ENCODE peak calls at places on chromosomes 6 and 20, in four cellular contexts. O is IMR-90, Z is HepG2, H is K562. D is an unnamed sample.

GRCh38 chr20:33518071-33518470 is 28.2 kb downstream of the CBFA2T2 start:
- DNase-seq in O (peak), Z (no peak), H (no peak), D (no peak)

GRCh38 chr20:41862023-41862422 is 243.8 kb upstream of the CHD6 start:
- DNase-seq in O (no peak), Z (no peak), H (no peak), D (no peak)

GRCh38 chr6:811806-812205 is 118.9 kb upstream of the EXOC2 start:
- DNase-seq in O (no peak), Z (no peak), H (no peak), D (no peak)

GRCh38 chr6:21457647-21458046 is 135.9 kb upstream of the SOX4 start:
- DNase-seq in O (no peak), Z (peak), H (no peak), D (no peak)

GRCh38 chr20:4962257-4962855 is 39.0 kb downstream of the SLC23A2 start:
- DNase-seq in O (no peak), Z (no peak), H (no peak), D (no peak)

GRCh38 chr6:69610073-69610472 is 186.7 kb downstream of the LMBRD1 start:
- DNase-seq in O (no peak), Z (no peak), H (no peak), D (no peak)

GRCh38 chr20:40990542-40991120 is 38.0 kb upstream of the TOP1 start:
- DNase-seq in O (peak), Z (peak), H (peak), D (peak)

GRCh38 chr20:35463455-35464300 is 8.3 kb downstream of the CEP250 start:
- DNase-seq in O (peak), Z (peak), H (peak), D (no peak)

GRCh38 chr20:57322476-57322875 is 7.1 kb upstream of the SPO11 start:
- DNase-seq in O (no peak), Z (no peak), H (no peak), D (no peak)

GRCh38 chr20:35601021-35601973 is 14.3 kb upstream of the SPAG4 start:
- DNase-seq in O (peak), Z (peak), H (peak), D (no peak)

GRCh38 chr6:14222956-14223355 is 105.4 kb downstream of the CD83 start:
- DNase-seq in O (no peak), Z (no peak), H (no peak), D (no peak)

GRCh38 chr6:169807699-169808607 is 56.5 kb downstream of the ERMARD start:
- DNase-seq in O (no peak), Z (no peak), H (no peak), D (no peak)

GRCh38 chr6:1082040-1082935 is 229.6 kb upstream of the FOXQ1 start:
- DNase-seq in O (peak), Z (no peak), H (no peak), D (no peak)

GRCh38 chr6:140441256-140441655 is 1066.8 kb upstream of the CITED2 start:
- DNase-seq in O (peak), Z (peak), H (peak), D (no peak)

GRCh38 chr6:55882731-55883595 is 7.6 kb upstream of the BMP5 start:
- DNase-seq in O (peak), Z (no peak), H (no peak), D (no peak)

GRCh38 chr6:4355241-4355640 is 219.9 kb upstream of the ECI2 start:
- DNase-seq in O (peak), Z (no peak), H (no peak), D (no peak)

GRCh38 chr6:119484598-119484997 is 135.0 kb upstream of the MAN1A1 start:
- DNase-seq in O (peak), Z (no peak), H (no peak), D (no peak)

DNA sequence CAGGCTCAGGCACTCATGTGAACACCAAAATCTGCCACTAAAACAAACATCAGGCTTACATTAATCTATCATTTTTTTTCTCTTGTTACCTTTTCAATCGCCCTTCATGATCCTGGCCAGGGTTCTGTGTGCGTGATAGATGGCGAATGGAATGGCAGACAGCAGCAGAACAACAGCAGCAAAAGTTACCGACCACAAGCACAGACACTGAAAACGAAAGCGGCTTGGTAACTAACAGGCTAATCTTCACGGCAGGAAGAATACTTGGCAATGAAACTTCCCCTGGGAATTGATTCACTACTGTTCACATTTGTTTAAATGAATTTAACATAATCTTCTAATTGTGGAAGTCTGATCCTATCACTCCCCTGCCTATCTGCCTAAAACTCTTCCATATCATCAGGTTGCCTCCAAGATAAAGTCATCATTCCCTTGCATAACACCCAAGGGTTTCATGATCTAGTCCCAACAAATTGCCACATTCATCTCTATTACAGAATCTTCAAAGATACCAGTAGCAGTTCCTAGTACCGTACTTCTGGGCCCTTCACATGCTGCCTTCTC is 28.7 kb downstream of the PTPRK start:
- DNase-seq in O (peak), Z (no peak), H (no peak), D (no peak)
- TF ChIP-seq POLR2A in O (no peak), Z (no peak), H (no peak), D (no peak)

GRCh38 chr20:18739785-18740184 is 73.8 kb upstream of the SCP2D1 start:
- DNase-seq in O (peak), Z (no peak), H (peak), D (no peak)
- H3K9ac ChIP-seq in O (no peak), Z (no peak), H (no peak), D (no peak)

DNA sequence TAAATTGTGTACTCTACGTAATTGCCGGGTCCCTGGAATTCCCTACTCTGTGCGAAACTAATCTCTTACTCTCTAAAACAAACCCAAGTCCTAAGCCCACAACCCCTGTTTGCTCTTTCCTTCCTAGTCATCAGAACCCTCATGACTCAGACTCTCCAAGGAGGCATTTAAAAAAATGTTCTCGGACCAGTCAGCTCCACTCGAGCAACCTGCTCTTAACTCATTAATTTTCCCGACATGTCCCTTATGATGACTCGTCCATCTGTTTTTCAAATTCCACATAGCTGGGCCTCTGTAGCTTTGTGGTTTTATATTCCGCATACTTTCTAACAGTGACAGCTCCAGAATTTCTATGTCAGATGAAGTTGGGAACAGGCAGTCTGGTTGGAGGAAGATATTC is 2.6 kb upstream of the MUC22 start:
- DNase-seq in O (peak), Z (no peak), H (no peak), D (no peak)
- TF ChIP-seq BHLHE40 in O (peak), Z (no peak), H (no peak), D (no peak)

GRCh38 chr6:28586273-28586672 is 60.6 kb downstream of the GPX5 start:
- DNase-seq in O (no peak), Z (peak), H (no peak), D (no peak)

GRCh38 chr6:28587746-28588075 is 62.0 kb downstream of the GPX5 start:
- DNase-seq in O (no peak), Z (no peak), H (no peak), D (no peak)

GRCh38 chr6:28589234-28589951 is 63.7 kb downstream of the GPX5 start:
- DNase-seq in O (peak), Z (peak), H (no peak), D (peak)

GRCh38 chr6:28585335-28585734 is 59.7 kb downstream of the GPX5 start:
- DNase-seq in O (peak), Z (peak), H (no peak), D (no peak)

DNA sequence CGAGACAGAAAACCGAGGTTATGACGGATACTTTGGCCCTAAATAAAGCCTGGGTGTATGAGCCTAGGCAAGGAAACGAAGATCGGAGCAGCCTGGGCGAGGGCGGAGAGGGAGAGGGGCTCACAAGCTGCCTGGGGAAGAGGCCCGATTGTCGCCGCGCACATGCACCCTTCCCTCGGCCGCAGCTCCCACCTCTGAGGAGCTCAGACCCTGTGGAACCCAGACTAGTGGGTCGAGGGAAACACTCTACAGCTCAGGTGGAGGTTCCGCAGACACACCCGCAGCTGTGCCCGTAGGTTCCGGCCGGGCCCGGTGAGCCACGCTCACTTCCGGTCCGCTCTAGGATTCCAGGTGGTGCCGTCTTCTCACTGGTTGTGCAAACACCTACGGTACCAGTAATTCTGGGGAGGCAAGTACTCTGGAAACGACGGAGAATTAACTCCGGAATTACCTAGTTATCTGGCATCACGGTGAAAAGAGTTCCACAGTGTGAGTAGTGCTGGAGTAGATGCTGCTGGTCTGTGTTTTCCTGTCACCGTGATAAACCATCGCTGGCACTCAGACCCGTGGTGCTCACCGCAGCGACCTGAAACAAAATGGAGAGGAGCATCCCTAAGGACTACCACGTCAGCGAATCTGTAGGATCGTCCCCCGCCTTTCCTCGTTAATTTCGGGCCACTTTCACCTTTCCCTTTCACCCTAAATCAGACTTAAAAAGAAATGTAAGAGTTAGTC is 61.5 kb downstream of the GPX5 start:
- DNase-seq in O (no peak), Z (peak), H (no peak), D (no peak)
- TF ChIP-seq POLR2A in O (no peak), Z (peak), H (no peak), D (peak)

GRCh38 chr20:63276956-63277355 is 4.3 kb downstream of the ARFGAP1 start:
- DNase-seq in O (no peak), Z (no peak), H (no peak), D (no peak)

GRCh38 chr20:63273635-63274380 is 1.2 kb downstream of the ARFGAP1 start:
- DNase-seq in O (peak), Z (peak), H (peak), D (no peak)

GRCh38 chr20:63277466-63278272 is 5.1 kb downstream of the ARFGAP1 start:
- DNase-seq in O (no peak), Z (no peak), H (no peak), D (no peak)

GRCh38 chr20:63274381-63275228 is 2.0 kb downstream of the ARFGAP1 start:
- DNase-seq in O (no peak), Z (no peak), H (peak), D (no peak)

GRCh38 chr20:63275825-63276224 is 3.2 kb downstream of the ARFGAP1 start:
- DNase-seq in O (no peak), Z (no peak), H (no peak), D (no peak)
- H3K9ac ChIP-seq in O (no peak), Z (no peak), H (peak), D (no peak)

DNA sequence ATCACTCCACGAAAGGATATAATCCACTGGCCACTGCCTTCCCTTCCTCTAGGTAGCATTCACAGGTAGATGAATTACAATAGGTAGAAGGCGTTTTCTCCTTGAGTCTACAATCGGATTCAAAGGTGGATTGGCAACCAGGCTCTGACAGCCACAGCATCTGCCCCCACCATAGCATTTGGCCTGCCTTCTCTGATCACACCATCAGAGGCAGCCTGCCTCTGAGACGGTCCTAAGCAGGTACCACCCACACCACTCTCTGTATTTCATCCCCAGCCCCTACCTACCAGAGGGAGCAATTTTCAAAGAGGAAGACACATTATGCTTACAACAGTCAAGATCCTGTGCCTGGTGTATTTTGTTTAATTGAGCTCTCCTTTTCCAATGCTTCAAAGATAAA is 210.5 kb upstream of the SPTLC3 start:
- DNase-seq in O (no peak), Z (no peak), H (no peak), D (no peak)
- TF ChIP-seq BHLHE40 in O (no peak), Z (no peak), H (no peak), D (no peak)

DNA sequence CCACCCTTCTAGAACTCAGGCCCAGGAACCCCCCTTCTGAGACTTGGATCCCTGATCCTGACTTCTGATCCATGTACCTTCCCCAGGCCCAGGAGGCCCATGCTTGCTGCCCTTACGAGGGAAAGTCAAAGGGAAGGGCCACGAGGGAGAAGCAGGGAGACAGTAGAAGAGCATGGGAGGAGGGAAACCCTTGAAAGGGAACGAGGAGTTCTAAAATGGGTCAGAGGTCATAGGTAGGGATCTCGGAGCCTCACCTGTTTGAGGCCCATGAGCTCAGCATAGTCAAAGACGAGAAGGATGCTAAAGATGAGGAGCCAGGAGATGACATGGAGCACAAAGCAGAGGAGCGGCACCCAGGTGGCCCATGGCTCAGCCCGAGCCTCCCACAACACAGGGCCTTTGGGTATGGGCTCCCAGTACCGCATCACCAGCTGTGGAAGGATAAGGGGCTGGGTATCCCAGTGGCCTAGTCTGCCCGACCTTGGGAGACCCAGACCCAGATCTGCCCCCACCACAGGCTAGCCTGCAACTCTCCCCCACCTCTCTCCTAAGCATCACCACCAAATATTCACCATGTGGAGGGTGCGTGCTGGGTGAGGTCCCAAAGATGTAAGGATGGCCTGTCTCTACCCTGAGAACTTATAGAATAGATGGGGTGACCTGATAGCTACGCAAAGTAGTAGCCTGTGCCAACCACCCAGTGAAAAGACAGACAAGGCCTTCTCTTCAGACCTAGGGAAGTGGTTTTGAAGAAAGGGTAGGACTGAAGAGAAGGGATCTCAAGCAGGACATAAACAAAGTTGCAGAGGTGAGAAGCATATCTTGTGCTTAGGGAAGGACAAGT is 1.5 kb downstream of the NRM start:
- DNase-seq in O (no peak), Z (no peak), H (no peak), D (no peak)
- TF ChIP-seq POLR2A in O (no peak), Z (no peak), H (peak), D (no peak)

GRCh38 chr6:115873901-115874300 is 186.8 kb downstream of the FRK start:
- DNase-seq in O (no peak), Z (no peak), H (no peak), D (no peak)
- H3K9ac ChIP-seq in O (no peak), Z (no peak), H (no peak), D (no peak)

DNA sequence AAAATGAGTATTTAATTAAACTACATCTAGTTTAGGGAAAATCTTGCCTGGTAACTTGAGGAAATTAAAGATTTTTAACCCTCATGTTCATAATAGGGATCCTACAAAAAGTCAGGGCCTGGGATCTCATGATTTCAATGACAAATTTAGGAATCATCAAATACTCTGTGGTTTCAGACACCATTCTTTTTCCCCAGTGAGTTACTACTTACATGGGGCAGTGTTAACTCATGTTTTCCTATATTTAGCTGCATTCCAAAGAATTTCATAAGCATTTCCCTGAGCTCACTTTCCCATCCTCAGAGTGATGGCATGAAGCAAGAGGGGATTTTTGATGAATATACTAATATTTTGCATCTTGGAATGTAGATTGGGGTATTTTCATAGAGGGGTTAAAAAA is 321.7 kb downstream of the CENPW start:
- DNase-seq in O (peak), Z (no peak), H (no peak), D (no peak)
- TF ChIP-seq BHLHE40 in O (no peak), Z (no peak), H (no peak), D (no peak)